ENCODE peak calls at places on chromosomes 3 and 15, in five cellular contexts. V, U, T, X and O are unnamed samples.

GRCh38 chr3:106457278-106458210 is 588.7 kb upstream of the CBLB start:
- DNase-seq in X (no peak), U (peak; percentile 61), V (no peak), T (peak; percentile 34), O (no peak)

GRCh38 chr3:137792633-137793271 is 28.6 kb downstream of the SOX14 start:
- DNase-seq in V (peak; percentile 17), U (no peak), X (no peak), T (peak; percentile 49), O (peak; percentile 34)

GRCh38 chr15:79339588-79340314 is 28.8 kb downstream of the TMED3 start:
- DNase-seq in U (no peak), X (no peak), V (peak; percentile 13), T (peak; percentile 47), O (peak; percentile 29)

GRCh38 chr15:36392666-36393266 is 186.7 kb upstream of the CDIN1 start:
- DNase-seq in X (no peak), V (no peak), T (no peak), U (no peak), O (no peak)

GRCh38 chr3:66998899-66999235 is 760 bp downstream of the KBTBD8 start:
- DNase-seq in X (no peak), U (no peak), V (no peak), T (no peak), O (no peak)

GRCh38 chr3:45779746-45780735 is 16.3 kb downstream of the SLC6A20 start:
- DNase-seq in X (no peak), T (no peak), V (no peak), U (no peak), O (no peak)

GRCh38 chr3:187747506-187747905 is 2.2 kb upstream of the BCL6 start:
- DNase-seq in U (no peak), X (no peak), T (peak; percentile 5), V (no peak), O (no peak)

GRCh38 chr15:85582719-85583089 is 202.3 kb downstream of the AKAP13 start:
- DNase-seq in X (no peak), V (no peak), T (peak; percentile 53), U (peak; percentile 28), O (no peak)

GRCh38 chr3:161475905-161476304 is 20.7 kb upstream of the OTOL1 start:
- DNase-seq in U (no peak), V (peak; percentile 50), X (no peak), T (no peak), O (peak; percentile 72)

DNA sequence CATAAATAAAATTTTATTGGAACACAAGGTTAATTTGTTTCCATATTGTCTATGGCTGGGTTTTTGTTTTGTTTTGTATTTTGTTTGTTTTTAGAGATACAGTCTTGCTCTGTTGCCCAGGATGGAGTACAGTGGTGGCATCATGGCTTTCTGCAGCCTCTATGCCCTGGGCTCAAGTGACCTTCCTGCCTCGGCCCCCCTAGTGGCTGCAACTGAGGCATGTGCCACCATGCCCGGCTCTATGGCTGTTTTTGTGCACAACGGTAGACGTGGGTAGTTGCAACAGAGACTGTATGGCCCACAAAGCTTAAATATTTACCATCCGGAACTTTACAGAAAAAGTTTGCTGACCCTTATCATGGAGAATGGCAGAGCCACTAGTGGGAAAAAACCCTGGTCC is 46.8 kb upstream of the C3orf70 start:
- DNase-seq in U (no peak), X (no peak), V (no peak), T (no peak), O (no peak)
- TF ChIP-seq CTCF in U (no peak), X (peak; percentile 19), V (no peak), T (no peak), O (peak; percentile 35)

GRCh38 chr3:52046186-52046913 is 10.0 kb downstream of the DUSP7 start:
- DNase-seq in U (no peak), T (no peak), X (no peak), V (no peak), O (peak; percentile 67)
- TF ChIP-seq SRF in U (no peak), T (no peak), X (no peak), V (no peak), O (no peak)

DNA sequence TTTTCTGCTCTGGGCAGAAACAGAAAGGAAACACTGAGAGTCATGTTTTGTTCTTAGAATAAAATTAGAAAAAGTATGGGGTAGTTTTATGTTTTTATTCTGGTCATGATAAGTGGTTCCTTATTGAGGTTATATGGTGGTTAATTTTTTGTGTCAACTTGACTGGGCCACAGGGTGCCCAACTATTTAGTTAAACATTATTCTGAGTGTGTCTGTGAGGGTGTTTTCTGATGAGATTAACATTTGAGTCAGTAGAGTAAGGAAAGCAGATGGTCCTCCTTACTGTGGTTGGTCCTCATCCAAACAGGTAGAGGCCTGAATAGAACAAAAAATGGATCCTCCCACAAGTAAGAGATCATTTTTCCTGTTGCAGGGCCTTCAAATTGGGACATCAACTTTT is 98.9 kb downstream of the C3orf38 start:
- DNase-seq in X (no peak), T (no peak), V (no peak), U (no peak), O (no peak)
- TF ChIP-seq CTCF in X (no peak), T (no peak), V (no peak), U (no peak), O (no peak)

GRCh38 chr3:33100229-33100628 is 3.3 kb upstream of the GLB1 start:
- DNase-seq in T (peak; percentile 60), X (no peak), V (no peak), U (no peak), O (no peak)

GRCh38 chr3:33103034-33103433 is 6.1 kb upstream of the GLB1 start:
- DNase-seq in X (no peak), U (no peak), T (no peak), V (no peak), O (no peak)

GRCh38 chr3:33104803-33105202 is 7.9 kb upstream of the GLB1 start:
- DNase-seq in U (no peak), X (no peak), V (no peak), T (no peak), O (no peak)

GRCh38 chr3:33103480-33103879 is 6.5 kb upstream of the GLB1 start:
- DNase-seq in U (no peak), T (no peak), X (no peak), V (no peak), O (no peak)

GRCh38 chr3:33105341-33105943 is 8.4 kb upstream of the CRTAP start:
- DNase-seq in T (no peak), U (no peak), V (no peak), X (no peak), O (no peak)
- TF ChIP-seq SRF in T (no peak), U (no peak), V (no peak), X (no peak), O (no peak)

DNA sequence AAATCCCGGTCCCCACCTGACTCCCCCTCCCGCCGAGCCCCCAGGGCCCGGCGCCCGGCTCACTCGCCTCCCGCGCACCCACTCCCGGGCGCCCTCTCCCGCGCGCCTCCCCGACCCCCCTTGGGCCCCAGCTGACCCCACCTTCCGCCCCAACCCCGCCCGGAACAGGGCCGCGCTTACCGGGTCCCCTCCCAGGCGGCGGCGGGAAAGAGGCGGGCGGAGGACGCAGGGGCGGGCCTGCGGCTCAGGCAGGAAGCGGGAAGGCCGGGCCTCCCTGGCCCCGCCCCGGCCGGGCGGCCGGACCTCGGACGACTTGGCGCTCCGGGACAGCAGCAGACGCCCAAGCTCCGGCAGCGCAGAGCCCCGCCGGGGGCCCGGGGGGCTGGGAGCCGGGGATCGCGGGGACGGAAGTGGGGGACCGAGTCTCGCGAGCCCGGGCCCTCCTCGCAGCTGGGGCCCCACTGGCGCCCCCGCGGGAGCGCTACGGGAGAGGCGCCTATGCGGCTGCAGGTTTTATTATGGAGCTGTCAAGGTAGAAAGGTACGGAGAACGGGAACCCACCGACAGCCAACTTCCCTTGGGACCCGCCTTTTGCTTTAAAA is at the start of gene SLC41A3:
- DNase-seq in V (peak; percentile 80), X (peak; percentile 21), U (peak; percentile 45), T (peak; percentile 83), O (peak; percentile 50)
- TF ChIP-seq CTCF in V (peak; percentile 60), X (no peak), U (peak; percentile 41), T (peak; percentile 44), O (peak; percentile 31)